ENCODE peak calls at places on chromosomes 6 and 20, in six cellular contexts. C, P, Z, K, D and F are unnamed samples.
A peak's percentile ranks its signal among the peaks of the same experiment; 100 is the strongest.

GRCh38 chr6:157751547-157752200 is 71.4 kb upstream of the SNX9 start:
- DNase-seq in D (no peak), K (no peak), Z (no peak), P (no peak), C (no peak), F (no peak)

GRCh38 chr6:39714802-39715201 is 10.4 kb downstream of the KIF6 start:
- DNase-seq in K (no peak), C (no peak), P (no peak), Z (no peak), D (no peak), F (no peak)

GRCh38 chr6:31305674-31306219 is 33.9 kb upstream of the HLA-C start:
- DNase-seq in C (no peak), K (no peak), Z (no peak), D (no peak), P (no peak), F (no peak)

GRCh38 chr6:33410711-33411631 is at the start of gene PHF1:
- DNase-seq in P (peak; percentile 76), Z (peak; percentile 71), C (no peak), D (peak; percentile 86), K (peak; percentile 85), F (peak; percentile 89)

GRCh38 chr6:45736134-45736533 is 279.5 kb downstream of the CLIC5 start:
- DNase-seq in K (no peak), C (no peak), Z (no peak), D (no peak), P (no peak), F (no peak)

GRCh38 chr6:47700051-47700450 is 1.7 kb downstream of the ADGRF4 start:
- DNase-seq in C (no peak), Z (no peak), P (peak; percentile 60), D (peak; percentile 75), K (peak; percentile 52), F (no peak)

GRCh38 chr20:13139459-13140150 is 81.5 kb upstream of the ISM1 start:
- DNase-seq in P (no peak), D (no peak), K (peak; percentile 11), Z (no peak), C (no peak), F (no peak)

GRCh38 chr6:143160008-143160407 is 99.3 kb downstream of the AIG1 start:
- DNase-seq in Z (no peak), K (no peak), C (no peak), P (no peak), D (no peak), F (no peak)

GRCh38 chr20:5192570-5193431 is 66.0 kb downstream of the CDS2 start:
- DNase-seq in C (no peak), Z (no peak), P (no peak), D (no peak), K (no peak), F (no peak)

GRCh38 chr6:70846207-70846835 is 110.5 kb downstream of the B3GAT2 start:
- DNase-seq in D (no peak), K (no peak), Z (no peak), C (no peak), P (no peak), F (no peak)

GRCh38 chr6:139291813-139292619 is at the start of gene TXLNB:
- DNase-seq in P (peak; percentile 33), C (no peak), Z (peak; percentile 31), K (peak; percentile 94), D (peak; percentile 95), F (peak; percentile 38)

GRCh38 chr6:95741001-95741400 is 163.7 kb downstream of the MANEA start:
- DNase-seq in D (no peak), K (no peak), C (no peak), P (no peak), Z (no peak), F (no peak)

GRCh38 chr6:149717588-149718458 is at the start of gene LATS1:
- DNase-seq in K (peak; percentile 87), Z (peak; percentile 89), P (peak; percentile 87), D (peak; percentile 85), C (peak; percentile 96), F (peak; percentile 93)

GRCh38 chr20:48294196-48294595 is 508.9 kb upstream of the SULF2 start:
- DNase-seq in K (peak; percentile 45), Z (no peak), C (no peak), D (peak; percentile 83), P (no peak), F (no peak)

GRCh38 chr6:56958481-56958880 is 3.6 kb downstream of the BEND6 start:
- DNase-seq in P (no peak), K (peak; percentile 72), C (no peak), Z (no peak), D (no peak), F (no peak)

GRCh38 chr6:134519456-134519855 is 201.5 kb upstream of the SGK1 start:
- DNase-seq in D (peak; percentile 89), P (no peak), K (no peak), C (no peak), Z (no peak), F (peak; percentile 23)

GRCh38 chr20:63641792-63642517 is 11.3 kb downstream of the STMN3 start:
- DNase-seq in K (peak; percentile 75), Z (peak; percentile 97), P (peak; percentile 92), C (peak; percentile 96), D (peak; percentile 80), F (peak; percentile 98)

GRCh38 chr6:26155066-26155925 is 68.1 kb downstream of the HFE start:
- DNase-seq in Z (peak; percentile 39), D (no peak), K (peak; percentile 19), C (peak; percentile 47), P (peak; percentile 44), F (peak; percentile 57)

GRCh38 chr6:33683576-33684427 is 27.7 kb downstream of the UQCC2 start:
- DNase-seq in K (no peak), D (no peak), C (no peak), Z (no peak), P (no peak), F (no peak)

GRCh38 chr6:12371151-12371550 is 81.0 kb downstream of the EDN1 start:
- DNase-seq in P (no peak), D (no peak), C (no peak), K (no peak), Z (no peak), F (no peak)

GRCh38 chr6:12367412-12367811 is 77.3 kb downstream of the EDN1 start:
- DNase-seq in C (no peak), K (no peak), D (no peak), P (no peak), Z (no peak), F (no peak)

GRCh38 chr6:12371641-12372146 is 81.5 kb downstream of the EDN1 start:
- DNase-seq in P (no peak), K (peak; percentile 36), Z (no peak), D (peak; percentile 24), C (no peak), F (no peak)

GRCh38 chr6:12369355-12369754 is 79.2 kb downstream of the EDN1 start:
- DNase-seq in D (no peak), K (no peak), C (no peak), Z (no peak), P (no peak), F (no peak)

GRCh38 chr6:12369781-12370262 is 79.7 kb downstream of the EDN1 start:
- DNase-seq in C (no peak), K (no peak), D (no peak), P (no peak), Z (no peak), F (no peak)
- TF ChIP-seq CTCF in C (no peak), K (no peak), D (no peak), P (no peak), Z (no peak), F (no peak)

DNA sequence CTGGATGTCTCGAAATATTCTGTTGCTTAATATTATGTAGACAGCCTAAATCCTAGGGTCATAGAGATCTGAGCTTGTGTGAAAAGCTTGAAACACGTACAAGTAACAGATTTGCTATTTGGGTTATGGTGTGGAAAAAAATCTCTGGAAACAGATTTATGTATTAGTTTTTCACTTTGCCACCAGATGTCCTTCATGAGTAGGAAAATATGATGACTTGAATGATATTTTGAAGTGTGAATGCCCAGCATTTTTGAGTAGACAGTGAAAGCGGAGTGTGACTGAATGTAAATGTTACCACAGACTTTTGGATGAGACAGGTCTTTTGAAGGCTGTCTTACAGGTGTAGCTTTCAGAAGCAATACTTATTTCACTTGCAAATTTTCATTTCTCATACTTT is 4.2 kb upstream of the BMP6 start:
- DNase-seq in C (no peak), Z (no peak), P (no peak), D (peak; percentile 69), K (peak; percentile 69), F (peak; percentile 48)
- TF ChIP-seq CTCF in C (peak; percentile 11), Z (no peak), P (peak; percentile 32), D (peak; percentile 49), K (peak; percentile 42), F (peak; percentile 21)

DNA sequence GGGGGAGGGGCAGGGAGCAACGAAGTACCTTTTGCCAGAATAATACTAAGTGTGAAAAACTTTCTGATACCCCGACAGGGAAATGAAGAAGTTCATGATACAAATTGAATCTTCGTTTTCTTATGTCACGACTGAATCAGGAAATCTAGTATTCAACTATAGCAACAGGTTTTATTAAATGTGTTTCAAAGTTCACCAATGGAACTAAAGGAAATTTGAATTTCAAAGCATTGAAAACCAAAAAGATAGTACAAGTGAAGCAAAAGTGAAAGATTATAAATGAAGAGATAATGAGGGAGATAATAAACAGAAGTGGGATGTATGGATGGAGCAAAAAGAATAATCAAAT is 333.2 kb downstream of the ADGRB3 start:
- DNase-seq in P (no peak), D (no peak), Z (no peak), K (no peak), C (no peak), F (no peak)
- TF ChIP-seq CTCF in P (no peak), D (no peak), Z (no peak), K (no peak), C (no peak), F (no peak)

GRCh38 chr20:7818477-7818876 is 121.8 kb downstream of the HAO1 start:
- DNase-seq in Z (no peak), K (no peak), D (no peak), P (no peak), C (no peak), F (no peak)

GRCh38 chr20:7817286-7817685 is 123.0 kb downstream of the HAO1 start:
- DNase-seq in Z (no peak), C (no peak), D (no peak), K (no peak), P (no peak), F (no peak)

GRCh38 chr20:7828437-7828836 is 111.8 kb downstream of the HAO1 start:
- DNase-seq in C (no peak), D (peak; percentile 50), P (no peak), K (peak; percentile 92), Z (no peak), F (no peak)

DNA sequence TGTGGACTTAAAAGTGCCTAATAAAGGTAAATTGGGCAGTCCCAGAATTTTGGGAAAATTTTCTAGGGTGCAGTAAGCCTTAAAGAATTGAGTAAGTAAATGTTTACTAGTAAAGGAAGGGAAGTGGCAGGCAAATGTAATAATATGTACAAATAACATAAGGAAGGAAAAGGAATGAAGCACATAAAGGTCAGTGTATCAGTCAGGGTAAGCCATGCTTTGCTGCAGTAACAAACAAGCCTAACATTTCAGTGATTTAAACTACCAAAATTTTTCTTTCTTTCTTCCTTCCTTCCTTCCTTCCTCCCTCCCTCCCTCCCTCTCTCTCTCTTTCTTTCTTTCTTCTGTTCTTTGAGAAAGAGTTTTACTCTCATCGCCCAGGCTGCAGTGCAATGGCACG is 117.5 kb downstream of the HAO1 start:
- DNase-seq in D (no peak), P (no peak), K (no peak), C (no peak), Z (no peak), F (no peak)
- TF ChIP-seq CTCF in D (no peak), P (no peak), K (no peak), C (no peak), Z (no peak), F (no peak)